ENCODE peak calls at places on chromosomes 3 and 15, in seven cellular contexts. A is NCI-H1092, Y is AG08395, B is transverse colon, T is T-helper 2 cell, P is NCI-H2171, E is NCI-H1105. I is an unnamed sample.

GRCh38 chr15:41544650-41545015 is 576 bp upstream of the RPAP1 start:
- DNase-seq in A (no peak), Y (peak), B (peak), T (no peak), P (no peak), E (no peak), I (no peak)

GRCh38 chr3:150699068-150699635 is 4.6 kb downstream of the ERICH6 start:
- DNase-seq in A (no peak), Y (peak), B (no peak), T (no peak), P (no peak), E (no peak), I (no peak)

GRCh38 chr15:93706881-93707280 is 524.5 kb upstream of the MCTP2 start:
- DNase-seq in A (no peak), Y (peak), B (no peak), T (no peak), P (no peak), E (no peak), I (no peak)

GRCh38 chr15:74040115-74040850 is 42.1 kb downstream of the GOLGA6A start:
- DNase-seq in A (no peak), Y (peak), B (peak), T (no peak), P (no peak), E (no peak), I (no peak)

GRCh38 chr3:13845806-13846205 is 34.1 kb downstream of the WNT7A start:
- DNase-seq in A (no peak), Y (no peak), B (no peak), T (no peak), P (no peak), E (no peak), I (no peak)

GRCh38 chr15:66039117-66039860 is 170.0 kb downstream of the RAB11A start:
- DNase-seq in A (no peak), Y (peak), B (no peak), T (no peak), P (no peak), E (no peak), I (no peak)

GRCh38 chr15:31504462-31504839 is 177.8 kb downstream of the KLF13 start:
- DNase-seq in A (no peak), Y (no peak), B (no peak), T (no peak), P (no peak), E (no peak), I (no peak)

GRCh38 chr3:177538743-177539730 is 341.8 kb upstream of the TBL1XR1 start:
- DNase-seq in A (no peak), Y (no peak), B (no peak), T (peak), P (no peak), E (no peak), I (no peak)

GRCh38 chr3:24495334-24495994 is 814 bp upstream of the THRB start:
- DNase-seq in A (no peak), Y (peak), B (peak), T (no peak), P (no peak), E (no peak), I (no peak)

GRCh38 chr3:112293368-112294321 is at the start of gene SLC9C1:
- DNase-seq in A (peak), Y (peak), B (peak), T (peak), P (peak), E (peak), I (peak)

GRCh38 chr3:120642368-120642948 is 39.6 kb downstream of the HGD start:
- DNase-seq in A (no peak), Y (no peak), B (no peak), T (peak), P (no peak), E (no peak), I (no peak)

GRCh38 chr3:112605285-112605684 is 35.7 kb downstream of the CCDC80 start:
- DNase-seq in A (peak), Y (peak), B (no peak), T (peak), P (peak), E (no peak), I (no peak)

GRCh38 chr3:165624761-165625160 is 212.5 kb downstream of the BCHE start:
- DNase-seq in A (no peak), Y (peak), B (no peak), T (no peak), P (no peak), E (no peak), I (no peak)

GRCh38 chr3:179760944-179761343 is 108.1 kb downstream of the USP13 start:
- DNase-seq in A (no peak), Y (no peak), B (no peak), T (no peak), P (no peak), E (no peak), I (no peak)

GRCh38 chr3:42226470-42227425 is 39.2 kb downstream of the CCK start:
- DNase-seq in A (no peak), Y (no peak), B (no peak), T (peak), P (no peak), E (no peak), I (no peak)

GRCh38 chr3:102481050-102481449 is 46.2 kb downstream of the ZPLD1 start:
- DNase-seq in A (no peak), Y (no peak), B (no peak), T (no peak), P (no peak), E (no peak), I (no peak)

GRCh38 chr15:67085237-67085817 is 19.9 kb downstream of the SMAD3 start:
- DNase-seq in A (no peak), Y (no peak), B (no peak), T (peak), P (no peak), E (no peak), I (no peak)

GRCh38 chr3:184328516-184328915 is 8.9 kb upstream of the FAM131A start:
- DNase-seq in A (no peak), Y (no peak), B (no peak), T (no peak), P (no peak), E (no peak), I (no peak)

GRCh38 chr3:195153121-195153520 is 117.8 kb downstream of the XXYLT1 start:
- DNase-seq in A (peak), Y (no peak), B (no peak), T (no peak), P (peak), E (no peak), I (peak)

GRCh38 chr15:99436472-99437314 is 129.1 kb upstream of the MEF2A start:
- DNase-seq in A (no peak), Y (no peak), B (no peak), T (no peak), P (no peak), E (no peak), I (no peak)

GRCh38 chr3:77204788-77205187 is 164.9 kb downstream of the ROBO2 start:
- DNase-seq in A (no peak), Y (no peak), B (no peak), T (no peak), P (no peak), E (no peak), I (no peak)

I was measured in NCI-H2107.